ENCODE peak calls at places on chromosomes 16 and 17, in nine cellular contexts. Q is ovary, D is kidney epithelial cell, R is brain microvascular endothelial cell, K is heart right ventricle, Z is AG10803, B is kidney, P is testis, J is neural progenitor cell. G is an unnamed sample.

GRCh38 chr17:59617141-59617757 is 2.4 kb upstream of the CLTC start:
- DNase-seq in Q (no peak), D (no peak), R (no peak), K (no peak), Z (no peak), B (no peak), P (no peak), J (no peak), G (no peak)

GRCh38 chr17:75240394-75241142 is 20.8 kb downstream of the GGA3 start:
- DNase-seq in Q (peak; percentile 44), D (no peak), R (peak; percentile 26), K (no peak), Z (peak; percentile 24), B (peak; percentile 77), P (peak; percentile 43), J (peak; percentile 88), G (peak; percentile 52)

GRCh38 chr16:66265556-66266133 is 100.8 kb upstream of the CDH5 start:
- DNase-seq in Q (no peak), D (no peak), R (no peak), K (no peak), Z (no peak), B (no peak), P (no peak), J (no peak), G (no peak)

GRCh38 chr16:19269098-19269497 is 16.4 kb upstream of the CLEC19A start:
- DNase-seq in Q (no peak), D (no peak), R (no peak), K (no peak), Z (no peak), B (no peak), P (no peak), J (no peak), G (no peak)

GRCh38 chr16:49474741-49475140 is 101.1 kb downstream of the C16orf78 start:
- DNase-seq in Q (peak; percentile 16), D (no peak), R (no peak), K (no peak), Z (no peak), B (peak; percentile 32), P (no peak), J (no peak), G (no peak)

GRCh38 chr17:80678621-80679020 is 134.0 kb downstream of the RPTOR start:
- DNase-seq in Q (no peak), D (peak; percentile 34), R (peak; percentile 92), K (no peak), Z (peak; percentile 26), B (no peak), P (no peak), J (peak; percentile 55), G (peak; percentile 30)

GRCh38 chr17:65690626-65691310 is 129.3 kb upstream of the AXIN2 start:
- DNase-seq in Q (no peak), D (no peak), R (no peak), K (no peak), Z (no peak), B (no peak), P (no peak), J (no peak), G (no peak)

GRCh38 chr17:29664743-29665479 is 42.2 kb upstream of the CORO6 start:
- DNase-seq in Q (no peak), D (no peak), R (peak; percentile 58), K (no peak), Z (peak; percentile 63), B (no peak), P (no peak), J (no peak), G (peak; percentile 75)

GRCh38 chr16:29745853-29746345 is at the start of gene C16orf54:
- DNase-seq in Q (no peak), D (no peak), R (no peak), K (peak; percentile 58), Z (no peak), B (peak; percentile 91), P (peak; percentile 27), J (no peak), G (no peak)

GRCh38 chr16:27761816-27762215 is 211.9 kb downstream of the KATNIP start:
- DNase-seq in Q (no peak), D (peak; percentile 45), R (no peak), K (no peak), Z (no peak), B (no peak), P (no peak), J (no peak), G (no peak)

GRCh38 chr16:31093132-31093703 is 1.4 kb downstream of the VKORC1 start:
- DNase-seq in Q (no peak), D (no peak), R (no peak), K (no peak), Z (peak; percentile 31), B (no peak), P (no peak), J (peak; percentile 76), G (peak; percentile 71)

GRCh38 chr17:8162232-8162996 is at the start of gene VAMP2:
- DNase-seq in Q (peak; percentile 93), D (no peak), R (no peak), K (peak; percentile 81), Z (peak; percentile 71), B (peak; percentile 96), P (peak; percentile 78), J (peak; percentile 90), G (no peak)

DNA sequence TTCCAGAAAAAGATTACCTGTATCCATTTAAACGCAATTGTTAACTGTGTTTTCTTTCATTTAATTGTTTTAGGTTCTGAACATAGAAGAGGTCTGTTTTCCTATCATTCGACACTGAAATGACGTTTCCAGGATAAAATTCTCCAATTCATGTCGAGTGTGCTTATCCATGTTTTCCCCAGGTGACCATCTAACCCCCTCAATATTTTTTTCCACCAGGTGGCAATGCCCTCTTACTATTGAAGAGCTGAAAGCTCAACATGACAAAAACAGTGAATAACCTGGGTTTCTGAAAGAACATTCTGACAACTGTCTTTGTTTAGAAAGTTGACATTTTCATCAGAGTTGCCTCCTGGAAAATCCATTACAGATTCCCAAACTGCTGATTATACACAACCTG is 948.7 kb downstream of the KCNJ2 start:
- DNase-seq in Q (no peak), D (peak; percentile 7), R (no peak), K (no peak), Z (no peak), B (no peak), P (no peak), J (peak; percentile 47), G (peak; percentile 7)
- TF ChIP-seq CTCF in Q (no peak), D (peak; percentile 39), R (peak; percentile 33), K (peak; percentile 50), Z (peak; percentile 27), B (peak; percentile 22), P (no peak), J (peak; percentile 55), G (no peak)

DNA sequence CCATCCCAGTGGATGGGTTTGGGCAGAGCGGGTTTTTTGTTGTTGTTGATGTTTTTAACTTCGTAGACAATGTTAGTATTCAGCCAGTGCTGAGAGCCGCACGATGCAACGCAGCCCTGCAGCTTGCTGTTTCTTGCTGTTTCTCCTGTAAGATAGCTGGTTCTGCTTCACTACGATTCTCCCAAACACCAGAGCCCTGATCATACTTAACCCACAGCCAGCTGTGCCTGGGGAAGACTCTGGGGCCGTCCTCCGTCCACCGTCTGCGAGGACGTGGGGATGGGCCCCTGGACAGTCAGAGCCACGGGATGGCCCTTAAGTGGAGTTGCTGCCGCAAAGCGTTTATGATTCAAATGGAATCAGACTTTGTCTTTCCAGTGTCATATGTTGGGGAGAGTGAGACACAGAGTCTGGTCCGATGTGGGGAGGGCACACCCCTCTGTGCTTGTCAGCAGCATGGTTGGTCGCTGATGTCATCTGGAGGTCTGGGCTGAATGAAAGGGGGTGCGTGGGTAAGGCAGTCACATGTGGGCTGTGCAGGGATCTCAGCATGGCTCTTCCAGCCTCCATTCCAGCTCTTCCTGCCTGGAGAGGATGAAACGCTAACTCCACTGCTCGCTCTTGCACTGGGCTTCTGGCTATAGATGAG is 41.1 kb upstream of the CBFA2T3 start:
- DNase-seq in Q (no peak), D (no peak), R (no peak), K (no peak), Z (peak; percentile 64), B (peak; percentile 22), P (no peak), J (no peak), G (peak; percentile 37)
- H3K4me3 ChIP-seq in Q (no peak overlapping the region), D (no peak overlapping the region), R (no peak overlapping the region), K (no peak overlapping the region), Z (peak overlapping the region; percentile 48), B (no peak overlapping the region), P (no peak overlapping the region), J (no peak overlapping the region), G (no peak overlapping the region)

GRCh38 chr17:77803726-77804125 is 154.8 kb upstream of the TNRC6C start:
- DNase-seq in Q (no peak), D (no peak), R (no peak), K (no peak), Z (no peak), B (peak; percentile 27), P (no peak), J (no peak), G (no peak)
- TF ChIP-seq CTCF in Q (no peak), D (no peak), R (no peak), K (no peak), Z (no peak), B (no peak), P (no peak), J (no peak), G (no peak)

DNA sequence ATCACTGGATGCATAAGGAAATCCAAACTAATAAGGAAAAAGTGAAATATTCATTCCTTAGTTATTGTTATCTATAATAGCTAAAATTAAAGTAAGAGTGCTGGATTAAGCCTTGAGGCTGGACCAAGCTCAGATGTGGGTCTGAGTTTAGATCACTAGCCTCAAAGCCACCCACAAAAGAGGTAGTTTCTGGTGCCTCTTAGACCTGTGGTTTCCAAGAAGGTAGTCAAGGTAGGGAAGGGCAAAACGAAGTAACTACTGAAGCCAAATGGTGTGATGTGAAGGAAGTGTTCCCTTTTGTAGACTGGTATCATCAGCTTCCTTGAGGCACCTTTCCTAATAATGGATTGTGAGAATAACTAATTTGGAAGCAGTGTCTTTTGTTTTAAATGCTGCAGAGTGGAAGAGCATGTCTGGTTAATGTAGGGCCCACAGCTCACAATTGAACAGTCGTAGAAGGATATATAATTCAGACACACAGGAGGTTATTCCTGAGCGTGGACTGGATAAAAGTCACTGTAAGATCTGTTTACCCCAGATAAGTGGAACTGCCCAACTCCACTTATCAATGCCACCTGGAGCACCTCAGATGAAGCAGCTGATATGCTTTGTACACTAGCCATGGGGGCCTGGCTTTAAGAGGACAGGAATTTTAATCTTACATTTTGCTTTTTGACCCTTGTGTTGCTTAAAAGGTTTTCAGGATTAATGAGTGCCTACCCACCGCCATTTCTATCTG is 31.7 kb upstream of the LCMT1 start:
- DNase-seq in Q (no peak), D (no peak), R (no peak), K (no peak), Z (no peak), B (no peak), P (no peak), J (no peak), G (no peak)
- H3K4me3 ChIP-seq in Q (no peak overlapping the region), D (no peak overlapping the region), R (no peak overlapping the region), K (no peak overlapping the region), Z (no peak overlapping the region), B (no peak overlapping the region), P (no peak overlapping the region), J (no peak overlapping the region), G (no peak overlapping the region)